ENCODE peak calls at places on chromosome 6, in six cellular contexts. S is Right ventricle myocardium inferior, W is T-helper 1 cell, Z is fibroblast of pulmonary artery, I is BJ, L is activated T-cell treated with anti-CD3 and anti-CD28 coated beads for 1 hour. X is an unnamed sample.

GRCh38 chr6:87184762-87185250 is 29.4 kb downstream of the ZNF292 start:
- DNase-seq in S (no peak), W (no peak), I (no peak), Z (no peak), L (no peak), X (no peak)

GRCh38 chr6:148657053-148657452 is 89.8 kb upstream of the UST start:
- DNase-seq in L (no peak), S (no peak), I (peak; percentile 22), W (no peak), Z (peak; percentile 98), X (no peak)

GRCh38 chr6:158481612-158482473 is 78.0 kb upstream of the TMEM181 start:
- DNase-seq in I (peak; percentile 60), L (no peak), W (no peak), S (no peak), Z (peak; percentile 53), X (no peak)

GRCh38 chr6:126926926-126927325 is 191.5 kb upstream of the RSPO3 start:
- DNase-seq in W (no peak), S (peak; percentile 17), I (no peak), L (no peak), Z (no peak), X (no peak)

GRCh38 chr6:44489912-44490604 is 102.6 kb downstream of the CDC5L start:
- DNase-seq in W (no peak), I (peak; percentile 96), Z (peak; percentile 98), L (no peak), S (no peak), X (no peak)

GRCh38 chr6:83615025-83615999 is 93.6 kb downstream of the SNAP91 start:
- DNase-seq in L (no peak), S (no peak), Z (peak; percentile 55), I (no peak), W (no peak), X (no peak)

GRCh38 chr6:35051997-35052583 is 89.0 kb downstream of the TCP11 start:
- DNase-seq in W (no peak), S (no peak), L (no peak), I (no peak), Z (no peak), X (no peak)

GRCh38 chr6:121522265-121522664 is 86.8 kb downstream of the GJA1 start:
- DNase-seq in Z (peak; percentile 98), W (no peak), I (peak; percentile 83), S (no peak), L (no peak), X (no peak)

GRCh38 chr6:119540417-119540816 is 190.9 kb upstream of the MAN1A1 start:
- DNase-seq in W (no peak), L (no peak), S (no peak), Z (no peak), I (no peak), X (no peak)

GRCh38 chr6:33688006-33688405 is 23.5 kb downstream of the UQCC2 start:
- DNase-seq in Z (no peak), I (no peak), W (no peak), S (peak; percentile 27), L (no peak), X (no peak)

GRCh38 chr6:64409948-64410347 is 774.3 kb downstream of the PHF3 start:
- DNase-seq in S (no peak), Z (no peak), L (no peak), W (no peak), I (no peak), X (no peak)

GRCh38 chr6:96948631-96949030 is 24.1 kb downstream of the KLHL32 start:
- DNase-seq in Z (peak; percentile 7), W (no peak), I (no peak), S (no peak), L (no peak), X (no peak)

GRCh38 chr6:12543953-12544352 is 172.6 kb upstream of the PHACTR1 start:
- DNase-seq in L (no peak), S (no peak), Z (no peak), W (no peak), I (no peak), X (no peak)

GRCh38 chr6:41801380-41801779 is 13.9 kb downstream of the TOMM6 start:
- DNase-seq in S (no peak), L (no peak), W (no peak), I (no peak), Z (peak; percentile 60), X (no peak)

X was measured in progenitor cell of endocrine pancreas.